ENCODE peak calls at places on chromosomes 6 and 20, in four cellular contexts. U, A, H and S are unnamed samples.

GRCh38 chr20:38357653-38358207 is 11.4 kb downstream of the LBP start:
- DNase-seq in A (peak), H (peak), U (no peak), S (no peak)

GRCh38 chr6:69914015-69914485 is 47.7 kb downstream of the COL19A1 start:
- DNase-seq in H (peak), A (no peak), U (no peak), S (no peak)

GRCh38 chr6:42113929-42114636 is 28.3 kb downstream of the C6orf132 start:
- DNase-seq in U (peak), A (peak), H (peak), S (no peak)

GRCh38 chr20:39698706-39699211 is 736.6 kb downstream of the DHX35 start:
- DNase-seq in A (no peak), H (no peak), U (no peak), S (no peak)

GRCh38 chr20:62652051-62652893 is 10.0 kb downstream of the SLCO4A1 start:
- DNase-seq in A (peak), U (peak), H (peak), S (peak)

GRCh38 chr6:170022291-170022722 is 268.6 kb downstream of the DLL1 start:
- DNase-seq in U (no peak), A (no peak), H (no peak), S (no peak)

GRCh38 chr20:33545763-33546162 is 55.9 kb downstream of the CBFA2T2 start:
- DNase-seq in U (no peak), H (no peak), A (no peak), S (no peak)

GRCh38 chr6:90397929-90398674 is 101.5 kb upstream of the BACH2 start:
- DNase-seq in U (peak), A (peak), H (peak), S (no peak)

GRCh38 chr6:145323652-145324051 is 411.7 kb downstream of the EPM2A start:
- DNase-seq in H (no peak), A (no peak), U (no peak), S (no peak)

GRCh38 chr6:127347188-127347587 is 3.8 kb upstream of the ECHDC1 start:
- DNase-seq in H (no peak), U (no peak), A (peak), S (no peak)

GRCh38 chr6:11710968-11711643 is 67.5 kb downstream of the ADTRP start:
- DNase-seq in H (no peak), U (no peak), A (no peak), S (no peak)

GRCh38 chr6:158793432-158793831 is 25.7 kb downstream of the EZR start:
- DNase-seq in H (peak), U (peak), A (no peak), S (no peak)

GRCh38 chr20:49620364-49621240 is 52.7 kb upstream of the PTGIS start:
- DNase-seq in A (no peak), H (no peak), U (no peak), S (no peak)

GRCh38 chr20:2760381-2761305 is 39.8 kb downstream of the CPXM1 start:
- DNase-seq in A (no peak), U (no peak), H (no peak), S (no peak)

GRCh38 chr6:116210750-116211425 is 43.0 kb downstream of the TSPYL4 start:
- DNase-seq in U (no peak), A (peak), H (peak), S (no peak)

GRCh38 chr20:64035066-64035932 is 683 bp upstream of the C20orf204 start:
- DNase-seq in H (no peak), A (no peak), U (no peak), S (no peak)

GRCh38 chr6:144931172-144932035 is 646.3 kb downstream of the UTRN start:
- DNase-seq in U (peak), H (peak), A (peak), S (no peak)

GRCh38 chr20:46967647-46968046 is 73.0 kb downstream of the EYA2 start:
- DNase-seq in U (no peak), A (no peak), H (no peak), S (no peak)

GRCh38 chr6:167496707-167497106 is 171.8 kb downstream of the TTLL2 start:
- DNase-seq in H (no peak), A (no peak), U (no peak), S (no peak)

GRCh38 chr20:48265791-48266190 is 480.5 kb upstream of the SULF2 start:
- DNase-seq in U (no peak), H (no peak), A (no peak), S (no peak)

GRCh38 chr20:44720617-44720993 is 5.4 kb downstream of the CCN5 start:
- DNase-seq in U (no peak), A (no peak), H (peak), S (no peak)

GRCh38 chr20:33450867-33451266 is 7.3 kb upstream of the SNTA1 start:
- DNase-seq in H (peak), A (peak), U (no peak), S (no peak)

GRCh38 chr6:9511157-9511556 is 903.7 kb downstream of the TFAP2A start:
- DNase-seq in U (no peak), H (no peak), A (no peak), S (no peak)

GRCh38 chr6:156912431-156912830 is 135.3 kb downstream of the ARID1B start:
- DNase-seq in A (no peak), H (no peak), U (no peak), S (no peak)

GRCh38 chr6:116363759-116364158 is 7.0 kb upstream of the DSE start:
- DNase-seq in H (peak), U (no peak), A (no peak), S (no peak)

GRCh38 chr20:52783769-52784168 is 188.4 kb upstream of the TSHZ2 start:
- DNase-seq in H (no peak), A (peak), U (no peak), S (no peak)

GRCh38 chr20:35015863-35016193 is 60.2 kb downstream of the MYH7B start:
- DNase-seq in U (no peak), A (no peak), H (no peak), S (no peak)

GRCh38 chr6:16058188-16058780 is 70.6 kb upstream of the MYLIP start:
- DNase-seq in H (no peak), U (peak), A (no peak), S (no peak)

GRCh38 chr6:33271098-33271607 is 523 bp downstream of the VPS52 start:
- DNase-seq in A (no peak), H (no peak), U (no peak), S (no peak)

GRCh38 chr6:30568245-30568644 is 3.0 kb upstream of the ABCF1 start:
- DNase-seq in U (no peak), A (no peak), H (no peak), S (no peak)

GRCh38 chr6:108442770-108443520 is 117.8 kb upstream of the FOXO3 start:
- DNase-seq in A (no peak), U (no peak), H (no peak), S (no peak)

GRCh38 chr6:111823831-111824607 is 49.2 kb downstream of the FYN start:
- DNase-seq in U (no peak), A (peak), H (peak), S (peak)

GRCh38 chr6:16282370-16282769 is 44.0 kb downstream of the GMPR start:
- DNase-seq in U (no peak), A (no peak), H (no peak), S (no peak)

GRCh38 chr20:51792960-51793359 is 9.4 kb downstream of the SALL4 start:
- DNase-seq in H (no peak), A (no peak), U (no peak), S (no peak)

GRCh38 chr6:135334169-135334568 is 153.1 kb downstream of the MYB start:
- DNase-seq in A (peak), U (no peak), H (peak), S (no peak)

DNA sequence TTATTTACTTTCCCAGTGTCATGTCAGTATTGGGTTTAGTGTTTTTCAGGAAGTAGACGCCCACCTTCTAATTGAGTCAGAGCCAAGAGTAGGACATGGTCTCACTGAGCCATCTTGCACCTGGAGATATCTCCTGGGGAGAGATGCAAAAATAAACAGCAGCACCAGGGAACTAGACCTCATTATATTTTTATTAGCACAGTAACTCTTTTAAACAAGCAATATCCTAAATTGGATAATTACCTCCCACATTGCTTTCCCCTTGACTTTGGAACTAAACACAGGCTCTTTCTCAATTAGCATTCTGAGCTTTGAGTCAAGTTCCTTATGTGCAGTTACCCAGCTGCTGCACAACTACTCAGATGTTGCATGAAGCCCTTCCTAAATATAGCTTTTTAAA is 175.4 kb downstream of the IBTK start:
- DNase-seq in U (no peak), A (peak), H (peak), S (no peak)
- H3K27ac ChIP-seq in U (no peak), A (no peak), H (no peak), S (no peak)

GRCh38 chr6:109783245-109783990 is 92.3 kb downstream of the FIG4 start:
- DNase-seq in A (no peak), U (no peak), H (peak), S (no peak)
- TF ChIP-seq CTCF in A (no peak), U (peak), H (peak), S (peak)

GRCh38 chr20:10288954-10289646 is 70.5 kb downstream of the SNAP25 start:
- DNase-seq in U (no peak), A (no peak), H (no peak), S (no peak)
- H3K27ac ChIP-seq in U (no peak), A (no peak), H (no peak), S (no peak)

DNA sequence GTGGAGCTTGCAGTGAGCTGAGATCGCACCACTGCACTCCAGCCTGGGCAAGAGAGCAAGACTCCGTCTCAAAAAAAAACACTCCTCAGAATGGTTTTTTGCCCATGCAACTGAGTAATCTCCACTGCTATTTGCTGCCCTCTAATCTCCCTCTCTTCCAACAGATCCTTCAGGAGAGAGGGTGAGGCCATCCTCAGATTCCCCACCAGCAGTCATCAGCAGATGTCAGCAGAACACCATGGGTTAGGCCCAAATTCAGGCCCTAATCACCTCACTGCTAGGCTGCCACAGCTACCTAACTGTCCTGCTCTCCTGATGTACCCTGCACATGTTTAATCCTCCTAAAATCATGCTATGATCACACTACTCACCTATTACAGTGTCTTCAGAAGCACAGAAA is 63.2 kb upstream of the BEND6 start:
- DNase-seq in A (no peak), U (no peak), H (peak), S (peak)
- TF ChIP-seq CTCF in A (no peak), U (no peak), H (peak), S (peak)

GRCh38 chr6:105993341-105993740 is 92.8 kb upstream of the PRDM1 start:
- DNase-seq in H (peak), U (peak), A (no peak), S (no peak)

GRCh38 chr6:105992315-105992961 is 93.7 kb upstream of the PRDM1 start:
- DNase-seq in A (peak), U (peak), H (peak), S (no peak)

GRCh38 chr6:105994522-105995402 is 91.4 kb upstream of the PRDM1 start:
- DNase-seq in U (peak), A (peak), H (peak), S (no peak)

GRCh38 chr6:105995403-105995699 is 90.8 kb upstream of the PRDM1 start:
- DNase-seq in H (peak), A (no peak), U (no peak), S (no peak)

GRCh38 chr6:105993769-105994521 is 92.2 kb upstream of the PRDM1 start:
- DNase-seq in H (peak), U (peak), A (no peak), S (no peak)
- H3K27ac ChIP-seq in H (peak), U (peak), A (peak), S (peak)

GRCh38 chr6:95649451-95649850 is 72.1 kb downstream of the MANEA start:
- DNase-seq in H (no peak), A (no peak), U (no peak), S (no peak)
- TF ChIP-seq CTCF in H (no peak), A (no peak), U (no peak), S (no peak)

GRCh38 chr6:5029609-5030008 is 25.8 kb upstream of the RPP40 start:
- DNase-seq in U (no peak), H (no peak), A (no peak), S (no peak)
- H3K27ac ChIP-seq in U (no peak), H (no peak), A (no peak), S (no peak)

GRCh38 chr6:129500958-129501381 is 209.0 kb downstream of the ARHGAP18 start:
- DNase-seq in U (no peak), H (peak), A (no peak), S (no peak)
- TF ChIP-seq CTCF in U (peak), H (peak), A (peak), S (peak)